ENCODE peak calls at places on chromosomes 5 and 9, in seven cellular contexts. H is A549, M is HepG2, R is sigmoid colon, Y is H1, O is transverse colon, Z is stomach. C is an unnamed sample.

GRCh38 chr5:81786509-81786908 is 35.6 kb upstream of the SSBP2 start:
- DNase-seq in O (no peak), Y (no peak), Z (no peak), H (no peak), R (no peak), M (no peak), C (no peak)

GRCh38 chr5:32828492-32828891 is 117.4 kb downstream of the NPR3 start:
- DNase-seq in M (no peak), H (no peak), Y (no peak), O (no peak), R (no peak), Z (no peak), C (no peak)

GRCh38 chr5:159891371-159891770 is 24.9 kb upstream of the ADRA1B start:
- DNase-seq in R (no peak), Z (no peak), M (no peak), H (no peak), O (no peak), Y (no peak), C (no peak)

GRCh38 chr5:107218457-107219193 is 452.1 kb downstream of the EFNA5 start:
- DNase-seq in R (no peak), O (no peak), M (no peak), Z (no peak), Y (no peak), H (peak; percentile 9), C (no peak)

GRCh38 chr5:175750476-175751080 is 92.7 kb downstream of the HRH2 start:
- DNase-seq in Z (no peak), O (no peak), H (no peak), R (no peak), M (no peak), Y (peak; percentile 45), C (no peak)

GRCh38 chr5:174172104-174172965 is 126.8 kb downstream of the NSG2 start:
- DNase-seq in Y (no peak), M (no peak), H (no peak), O (no peak), Z (no peak), R (no peak), C (no peak)

GRCh38 chr9:123763910-123764588 is 165.9 kb downstream of the DENND1A start:
- DNase-seq in Z (no peak), H (peak; percentile 5), Y (no peak), M (no peak), R (no peak), O (no peak), C (no peak)

GRCh38 chr5:118981783-118982182 is 6.6 kb downstream of the DTWD2 start:
- DNase-seq in Y (no peak), R (no peak), M (no peak), H (no peak), O (no peak), Z (no peak), C (no peak)

GRCh38 chr5:62477801-62478200 is 65.2 kb downstream of the IPO11 start:
- DNase-seq in Y (no peak), Z (no peak), R (no peak), H (no peak), O (no peak), M (no peak), C (no peak)

GRCh38 chr5:124612023-124612422 is 134.4 kb downstream of the ZNF608 start:
- DNase-seq in Z (no peak), R (no peak), O (no peak), H (no peak), M (no peak), Y (no peak), C (no peak)

GRCh38 chr5:145869753-145870152 is 3.1 kb downstream of the GRXCR2 start:
- DNase-seq in Z (no peak), M (no peak), O (no peak), Y (no peak), R (no peak), H (no peak), C (no peak)

GRCh38 chr9:2599896-2600295 is 21.7 kb upstream of the VLDLR start:
- DNase-seq in R (no peak), M (no peak), H (no peak), Z (no peak), Y (no peak), O (no peak), C (no peak)

GRCh38 chr5:150999704-151000452 is 20.5 kb upstream of the GPX3 start:
- DNase-seq in Y (peak; percentile 27), M (no peak), H (no peak), R (peak; percentile 85), O (no peak), Z (peak; percentile 82), C (no peak)

GRCh38 chr5:10627185-10628115 is 63.6 kb downstream of the ANKRD33B start:
- DNase-seq in O (peak; percentile 85), Z (peak; percentile 82), Y (peak; percentile 84), H (peak; percentile 97), M (peak; percentile 79), R (peak; percentile 92), C (peak; percentile 90)
- TF ChIP-seq EP300 in O (no peak), Z (no peak), Y (peak; percentile 42), H (no peak), M (no peak), R (no peak), C (peak; percentile 32)

DNA sequence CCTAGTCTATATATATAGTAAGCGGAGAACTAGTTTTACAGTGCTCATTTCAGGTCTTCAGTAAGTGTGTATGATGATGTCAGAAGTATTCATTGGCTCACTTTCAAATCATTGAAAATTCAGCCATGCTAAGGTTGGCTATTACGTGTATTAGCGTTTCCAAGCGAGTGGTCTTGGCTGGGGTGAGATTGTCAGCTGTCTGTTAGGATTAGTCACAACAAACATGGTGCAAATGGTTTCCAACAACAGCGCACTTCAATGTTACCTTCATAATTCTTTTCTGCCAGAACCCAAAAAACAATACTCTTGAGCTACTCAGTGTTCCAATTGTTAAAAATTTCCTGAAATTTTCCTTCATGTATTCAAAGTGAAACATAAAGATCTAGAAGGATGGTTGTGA is 283.0 kb downstream of the AOPEP start:
- DNase-seq in O (no peak), Y (no peak), H (peak; percentile 85), Z (no peak), M (no peak), R (no peak), C (no peak)
- H3K4me1 ChIP-seq in O (peaks cover 61% of the 10 kb centered on the region), Y (no peaks in the 10 kb centered on the region), H (peaks cover 59% of the 10 kb centered on the region), Z (peaks cover 20% of the 10 kb centered on the region), M (peaks cover 69% of the 10 kb centered on the region), R (no peaks in the 10 kb centered on the region), C (peaks cover 11% of the 10 kb centered on the region)

DNA sequence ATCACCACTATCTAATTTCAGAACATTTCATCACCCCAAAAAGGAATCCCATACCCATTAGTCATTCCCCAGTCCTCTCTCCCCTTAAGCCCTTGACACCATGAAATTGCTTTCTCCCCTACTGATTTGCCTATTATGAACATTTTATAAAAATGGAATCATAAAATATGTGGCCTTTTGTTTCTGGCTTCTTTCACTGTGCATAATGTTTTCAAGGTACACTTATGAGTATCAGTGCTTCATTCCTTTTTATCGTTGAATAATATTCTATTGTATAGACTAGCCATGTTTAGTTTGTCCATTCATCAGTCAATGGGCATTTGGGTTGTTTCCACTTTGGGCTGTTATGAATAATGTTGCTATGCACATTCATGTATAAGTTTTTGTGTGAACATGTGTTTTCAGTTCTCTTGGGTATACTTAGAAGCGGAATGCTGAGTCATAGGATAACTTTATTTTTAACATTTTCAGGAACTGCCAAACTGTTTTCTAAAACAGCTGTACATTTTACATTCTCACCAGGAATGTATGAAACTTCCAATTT is 40.4 kb upstream of the FGF1 start:
- DNase-seq in O (no peak), M (no peak), H (no peak), R (no peak), Z (no peak), Y (no peak), C (no peak)
- TF ChIP-seq EP300 in O (no peak), M (no peak), H (no peak), R (no peak), Z (no peak), Y (no peak), C (no peak)

GRCh38 chr9:112864413-112864812 is 26.3 kb downstream of the SLC46A2 start:
- DNase-seq in Z (no peak), M (no peak), R (no peak), Y (no peak), H (no peak), O (no peak), C (no peak)
- H3K4me1 ChIP-seq in Z (no peaks in the 10 kb centered on the region), M (peaks cover 34% of the 10 kb centered on the region), R (no peaks in the 10 kb centered on the region), Y (peaks cover 3% of the 10 kb centered on the region), H (no peaks in the 10 kb centered on the region), O (peaks cover 10% of the 10 kb centered on the region), C (peaks cover 69% of the 10 kb centered on the region)

GRCh38 chr5:132807163-132807838 is 5.8 kb upstream of the SOWAHA start:
- DNase-seq in O (peak; percentile 92), Y (no peak), R (peak; percentile 13), H (peak; percentile 71), M (peak; percentile 99), Z (peak; percentile 77), C (no peak)
- TF ChIP-seq EP300 in O (peak; percentile 38), Y (no peak), R (no peak), H (no peak), M (peak; percentile 82), Z (no peak), C (no peak)

GRCh38 chr5:14414615-14415515 is 166.7 kb upstream of the OTULINL start:
- DNase-seq in Z (no peak), Y (no peak), R (no peak), H (no peak), M (no peak), O (no peak), C (no peak)
- H3K4me1 ChIP-seq in Z (no peaks in the 10 kb centered on the region), Y (peaks cover 13% of the 10 kb centered on the region), R (no peaks in the 10 kb centered on the region), H (no peaks in the 10 kb centered on the region), M (no peaks in the 10 kb centered on the region), O (peaks cover 17% of the 10 kb centered on the region), C (no peaks in the 10 kb centered on the region)

GRCh38 chr9:91361294-91362201 is at the start of gene AUH:
- DNase-seq in M (peak; percentile 60), Y (peak; percentile 92), R (peak; percentile 92), Z (peak; percentile 89), H (peak; percentile 79), O (peak; percentile 91), C (peak; percentile 98)
- TF ChIP-seq EP300 in M (no peak), Y (no peak), R (no peak), Z (no peak), H (no peak), O (no peak), C (no peak)

DNA sequence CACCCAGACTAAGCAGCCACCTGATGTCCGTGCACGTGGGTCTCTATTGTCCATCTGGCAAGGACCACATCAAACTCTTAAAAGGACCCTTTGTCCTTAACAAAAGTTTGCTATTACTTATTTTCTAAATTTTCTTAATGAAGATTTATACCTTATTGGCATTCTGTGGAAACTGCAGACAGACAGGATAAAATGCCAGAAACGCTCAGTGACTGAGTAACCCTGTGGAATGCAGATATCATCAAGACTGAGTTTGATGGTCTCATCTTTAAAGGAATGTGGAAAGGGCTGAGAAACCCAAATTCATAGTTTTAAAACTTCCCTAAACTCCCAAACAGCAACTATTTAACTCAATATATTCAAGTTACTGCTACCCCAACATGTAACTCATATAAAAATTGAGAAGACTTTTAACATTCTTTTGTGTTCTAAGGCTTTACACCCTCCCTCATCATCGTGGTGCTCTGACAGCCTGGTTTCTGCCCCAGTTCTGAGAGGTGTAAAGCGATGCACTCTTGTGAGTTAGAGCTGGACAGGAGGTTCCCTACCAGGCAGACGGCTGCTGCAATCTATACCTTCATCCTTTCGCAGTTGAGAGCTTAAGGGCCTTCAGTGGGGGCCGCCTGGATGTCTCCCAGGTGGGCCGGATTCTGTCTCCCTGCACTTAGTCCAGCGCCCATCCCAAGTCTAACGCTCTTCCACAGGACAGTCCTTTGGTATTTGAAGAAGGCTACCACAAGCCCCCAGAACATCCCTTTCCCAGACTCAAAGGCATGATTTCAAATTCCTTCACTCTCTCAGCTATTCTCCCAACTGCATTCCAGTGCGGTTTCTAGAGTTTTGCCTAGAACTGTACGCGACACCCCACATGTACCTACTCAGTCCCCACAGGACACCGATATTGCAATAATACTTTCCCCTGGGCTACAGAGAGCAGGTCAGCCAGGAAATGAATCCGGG is 68.9 kb downstream of the DAP start:
- DNase-seq in H (no peak), O (no peak), M (no peak), R (no peak), Z (no peak), Y (no peak), C (no peak)
- H3K4me1 ChIP-seq in H (peaks cover 26% of the 10 kb centered on the region), O (peaks cover 9% of the 10 kb centered on the region), M (no peaks in the 10 kb centered on the region), R (no peaks in the 10 kb centered on the region), Z (peaks cover 5% of the 10 kb centered on the region), Y (peaks cover 5% of the 10 kb centered on the region), C (peaks cover 6% of the 10 kb centered on the region)

C was measured in upper lobe of left lung.